ENCODE peak calls at places on chromosomes 11 and 22, in seven cellular contexts. R is thoracic aorta, Z is psoas muscle, N is HL-60, P is sigmoid colon, C is ovary, A is GM10248. E is an unnamed sample.

GRCh38 chr11:34214961-34215805 is 109.8 kb downstream of the NAT10 start:
- DNase-seq in R (no peak), Z (no peak), N (no peak), P (no peak), C (no peak), A (no peak), E (no peak)

GRCh38 chr11:12128191-12128841 is 17.9 kb downstream of the MICAL2 start:
- DNase-seq in R (no peak), Z (no peak), N (peak), P (no peak), C (no peak), A (no peak), E (no peak)

GRCh38 chr11:7512525-7513209 is 1.1 kb upstream of the PPFIBP2 start:
- DNase-seq in R (peak), Z (peak), N (peak), P (peak), C (peak), A (peak), E (no peak)

GRCh38 chr11:30358569-30358968 is 35.7 kb downstream of the ARL14EP start:
- DNase-seq in R (no peak), Z (no peak), N (no peak), P (no peak), C (no peak), A (no peak), E (no peak)

GRCh38 chr11:64649304-64649703 is 58.3 kb downstream of the SLC22A12 start:
- DNase-seq in R (no peak), Z (no peak), N (peak), P (no peak), C (peak), A (no peak), E (no peak)

GRCh38 chr22:37462983-37463382 is 23.2 kb downstream of the MFNG start:
- DNase-seq in R (no peak), Z (no peak), N (no peak), P (no peak), C (no peak), A (no peak), E (no peak)

GRCh38 chr11:130873766-130874165 is 42.5 kb downstream of the SNX19 start:
- DNase-seq in R (no peak), Z (no peak), N (no peak), P (no peak), C (no peak), A (no peak), E (no peak)

GRCh38 chr11:26297179-26297970 is 34.6 kb upstream of the ANO3 start:
- DNase-seq in R (no peak), Z (no peak), N (peak), P (no peak), C (no peak), A (peak), E (no peak)

GRCh38 chr22:20966883-20967696 is at the start of gene AIFM3:
- DNase-seq in R (no peak), Z (no peak), N (no peak), P (no peak), C (no peak), A (no peak), E (no peak)

GRCh38 chr11:124194696-124195418 is 11.7 kb downstream of the OR10D3 start:
- DNase-seq in R (peak), Z (no peak), N (peak), P (no peak), C (no peak), A (peak), E (no peak)

GRCh38 chr11:46272816-46273427 is 4.5 kb upstream of the CREB3L1 start:
- DNase-seq in R (no peak), Z (peak), N (no peak), P (peak), C (peak), A (no peak), E (no peak)

GRCh38 chr11:111918390-111919256 is at the start of gene C11orf52:
- DNase-seq in R (no peak), Z (peak), N (no peak), P (no peak), C (peak), A (no peak), E (no peak)

GRCh38 chr11:107931206-107931605 is 3.0 kb downstream of the RAB39A start:
- DNase-seq in R (no peak), Z (no peak), N (no peak), P (no peak), C (no peak), A (no peak), E (no peak)

GRCh38 chr22:33873186-33873585 is 47.1 kb downstream of the LARGE1 start:
- DNase-seq in R (peak), Z (peak), N (no peak), P (peak), C (peak), A (no peak), E (no peak)

GRCh38 chr11:17714870-17715269 is 4.5 kb upstream of the MYOD1 start:
- DNase-seq in R (no peak), Z (no peak), N (no peak), P (no peak), C (no peak), A (no peak), E (no peak)

GRCh38 chr22:38940985-38941384 is 16.4 kb upstream of the APOBEC3A start:
- DNase-seq in R (no peak), Z (no peak), N (no peak), P (no peak), C (no peak), A (no peak), E (no peak)

GRCh38 chr11:130141561-130142341 is 17.8 kb upstream of the ST14 start:
- DNase-seq in R (no peak), Z (no peak), N (no peak), P (no peak), C (peak), A (no peak), E (no peak)

GRCh38 chr11:16964501-16964900 is 49.7 kb downstream of the PLEKHA7 start:
- DNase-seq in R (no peak), Z (no peak), N (no peak), P (no peak), C (no peak), A (no peak), E (no peak)

GRCh38 chr11:75100314-75100713 is 3.6 kb upstream of the OR2AT4 start:
- DNase-seq in R (no peak), Z (no peak), N (peak), P (no peak), C (no peak), A (peak), E (no peak)

GRCh38 chr11:69052343-69053168 is 3.8 kb downstream of the TPCN2 start:
- DNase-seq in R (no peak), Z (no peak), N (no peak), P (no peak), C (no peak), A (peak), E (no peak)

GRCh38 chr11:130212431-130212961 is 52.9 kb downstream of the ST14 start:
- DNase-seq in R (no peak), Z (no peak), N (no peak), P (peak), C (peak), A (peak), E (peak)

GRCh38 chr11:75492181-75492820 is 33.4 kb downstream of the GDPD5 start:
- DNase-seq in R (no peak), Z (no peak), N (peak), P (no peak), C (no peak), A (peak), E (no peak)

GRCh38 chr11:103659743-103660142 is 376.7 kb upstream of the DDI1 start:
- DNase-seq in R (no peak), Z (no peak), N (no peak), P (no peak), C (no peak), A (no peak), E (no peak)

GRCh38 chr11:108965602-108966001 is 300.7 kb downstream of the DDX10 start:
- DNase-seq in R (no peak), Z (no peak), N (peak), P (no peak), C (no peak), A (no peak), E (no peak)

GRCh38 chr11:68329496-68329895 is 17.1 kb downstream of the LRP5 start:
- DNase-seq in R (no peak), Z (no peak), N (no peak), P (no peak), C (no peak), A (no peak), E (no peak)

GRCh38 chr11:96317576-96317975 is 25.4 kb downstream of the MAML2 start:
- DNase-seq in R (no peak), Z (no peak), N (no peak), P (no peak), C (no peak), A (no peak), E (no peak)

GRCh38 chr11:1118755-1119275 is 38.9 kb upstream of the MUC5AC start:
- DNase-seq in R (no peak), Z (no peak), N (no peak), P (peak), C (no peak), A (no peak), E (no peak)

GRCh38 chr11:73445980-73446379 is 69.8 kb downstream of the RELT start:
- DNase-seq in R (no peak), Z (no peak), N (no peak), P (no peak), C (no peak), A (no peak), E (no peak)

GRCh38 chr11:47616726-47617416 is 22.7 kb upstream of the C1QTNF4 start:
- DNase-seq in R (no peak), Z (no peak), N (peak), P (peak), C (peak), A (peak), E (no peak)

GRCh38 chr22:45083659-45084305 is 74.0 kb upstream of the PHF21B start:
- DNase-seq in R (no peak), Z (no peak), N (no peak), P (no peak), C (no peak), A (no peak), E (no peak)

GRCh38 chr22:45084400-45084920 is 74.7 kb upstream of the PHF21B start:
- DNase-seq in R (no peak), Z (no peak), N (no peak), P (no peak), C (no peak), A (no peak), E (no peak)

GRCh38 chr22:45087802-45088201 is 75.9 kb upstream of the NUP50 start:
- DNase-seq in R (no peak), Z (no peak), N (no peak), P (no peak), C (no peak), A (no peak), E (no peak)

GRCh38 chr22:45077826-45078334 is 68.1 kb upstream of the PHF21B start:
- DNase-seq in R (no peak), Z (no peak), N (no peak), P (no peak), C (no peak), A (no peak), E (no peak)

GRCh38 chr22:45082795-45083194 is 73.0 kb upstream of the PHF21B start:
- DNase-seq in R (no peak), Z (no peak), N (peak), P (no peak), C (no peak), A (no peak), E (no peak)
- TF ChIP-seq CTCF in R (no peak), Z (no peak), N (no peak), P (no peak), C (no peak), A (peak), E (no peak)

GRCh38 chr22:30919973-30920372 is 48.6 kb downstream of the MORC2 start:
- DNase-seq in R (no peak), Z (no peak), N (no peak), P (peak), C (no peak), A (no peak), E (no peak)

GRCh38 chr22:30922151-30922611 is 46.4 kb downstream of the MORC2 start:
- DNase-seq in R (no peak), Z (peak), N (no peak), P (peak), C (peak), A (peak), E (no peak)

GRCh38 chr22:30918761-30919160 is 49.8 kb downstream of the MORC2 start:
- DNase-seq in R (no peak), Z (no peak), N (no peak), P (peak), C (no peak), A (no peak), E (no peak)

GRCh38 chr22:30921108-30921507 is 47.5 kb downstream of the MORC2 start:
- DNase-seq in R (no peak), Z (no peak), N (no peak), P (peak), C (no peak), A (no peak), E (no peak)

DNA sequence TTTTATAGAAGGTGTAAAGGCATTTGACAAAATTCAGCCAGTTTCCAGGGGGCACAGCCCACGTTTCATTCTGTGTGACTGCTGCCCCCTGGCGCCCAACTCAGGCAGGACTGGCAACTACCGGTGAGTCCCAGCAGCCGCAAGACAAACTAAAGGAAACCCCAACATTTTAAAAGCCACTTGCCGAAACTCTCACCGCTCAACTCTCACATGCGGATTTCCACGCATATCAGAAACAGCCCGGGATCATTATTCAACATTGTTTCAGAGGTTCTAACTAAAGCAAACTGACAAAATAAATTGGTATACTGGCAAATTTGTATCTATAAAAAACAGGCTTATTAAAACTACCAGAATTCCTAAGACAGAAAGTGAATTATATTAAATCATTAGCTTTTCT is 48.2 kb downstream of the MORC2 start:
- DNase-seq in R (peak), Z (peak), N (peak), P (peak), C (peak), A (peak), E (peak)
- TF ChIP-seq CTCF in R (peak), Z (peak), N (peak), P (peak), C (peak), A (peak), E (peak)

GRCh38 chr11:117212697-117213355 is 13.7 kb downstream of the TAGLN start:
- DNase-seq in R (no peak), Z (no peak), N (no peak), P (no peak), C (no peak), A (no peak), E (no peak)
- TF ChIP-seq CTCF in R (no peak), Z (no peak), N (no peak), P (no peak), C (no peak), A (no peak), E (no peak)

GRCh38 chr11:110098645-110099044 is 5.5 kb downstream of the ZC3H12C start:
- DNase-seq in R (no peak), Z (no peak), N (no peak), P (no peak), C (no peak), A (no peak), E (no peak)
- TF ChIP-seq CTCF in R (no peak), Z (no peak), N (no peak), P (no peak), C (no peak), A (no peak), E (no peak)

DNA sequence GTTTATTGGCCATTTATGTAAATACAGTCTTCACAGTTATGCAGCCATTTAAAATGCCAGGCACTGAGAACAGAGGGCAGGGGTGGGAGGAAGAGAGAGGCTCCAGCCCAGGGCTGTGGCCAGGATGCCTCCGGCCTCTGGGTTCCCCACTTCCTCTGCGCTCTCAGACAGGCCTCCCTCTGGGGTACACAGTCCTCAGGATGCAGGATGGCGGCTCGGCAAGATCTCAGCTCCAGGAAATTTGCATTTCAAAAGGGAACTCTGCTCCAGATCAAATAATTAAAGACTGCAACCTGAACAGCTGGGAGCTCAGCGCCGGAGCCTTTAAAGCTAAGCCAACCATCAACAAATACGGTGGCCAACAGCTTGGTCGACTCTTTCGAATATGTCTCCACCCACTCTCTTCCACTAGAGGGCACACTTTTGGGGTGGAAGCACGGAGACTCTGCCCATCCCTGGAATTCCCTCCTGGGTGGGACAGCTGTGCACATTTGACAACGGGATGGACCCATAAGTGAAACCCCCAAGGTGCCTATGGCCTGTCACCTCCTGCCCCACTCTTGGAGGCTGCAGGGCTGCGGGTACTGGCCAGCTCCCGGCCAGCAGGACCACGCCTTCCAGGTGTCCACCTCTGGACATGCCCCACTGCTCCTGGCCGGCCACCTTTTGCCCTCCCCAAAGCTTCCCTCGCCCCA is 1044.7 kb downstream of the BRD1 start:
- DNase-seq in R (no peak), Z (no peak), N (no peak), P (peak), C (no peak), A (peak), E (no peak)
- TF ChIP-seq CTCF in R (no peak), Z (no peak), N (no peak), P (no peak), C (no peak), A (no peak), E (no peak)